ENCODE peak calls at places on chromosomes 4 and X, in six cellular contexts. F is stimulated activated CD4-positive, alpha-beta T cell treated with anti-CD3 and anti-CD28 coated beads, Interleukin-4, amount 100 ng/mL, for 4 hours; V is stimulated activated naive CD8-positive, alpha-beta T cell treated with anti-CD3 and anti-CD28 coated beads, Interleukin-15, Interleukin-2, amounts not matched to agents 100 U/mL and 50 U/mL, for 24 hours; M is left colon; N is fibroblast of pulmonary artery; B is fibroblast of lung. H is an unnamed sample.

GRCh38 chrX:11591712-11592351 is 73.9 kb downstream of the ARHGAP6 start:
- DNase-seq in F (peak; percentile 2), V (no peak), M (no peak), N (no peak), B (no peak), H (no peak)

GRCh38 chrX:55717521-55718497 is at the start of gene RRAGB:
- DNase-seq in F (peak; percentile 95), V (peak; percentile 86), M (peak; percentile 96), N (peak; percentile 94), B (peak; percentile 94), H (peak; percentile 89)

GRCh38 chr4:6988016-6988715 is 55.0 kb upstream of the TADA2B start:
- DNase-seq in F (no peak), V (no peak), M (no peak), N (no peak), B (no peak), H (no peak)

GRCh38 chr4:31620476-31620875 is 900.3 kb downstream of the PCDH7 start:
- DNase-seq in F (no peak), V (no peak), M (no peak), N (peak; percentile 65), B (peak; percentile 66), H (no peak)

GRCh38 chr4:78560296-78560963 is 8.9 kb downstream of the ANXA3 start:
- DNase-seq in F (no peak), V (no peak), M (no peak), N (peak; percentile 90), B (peak; percentile 71), H (no peak)

GRCh38 chr4:153161599-153161971 is 42.7 kb upstream of the TRIM2 start:
- DNase-seq in F (no peak), V (no peak), M (no peak), N (no peak), B (no peak), H (no peak)

GRCh38 chr4:189059996-189060570 is 880.6 kb upstream of the FRG1 start:
- DNase-seq in F (no peak), V (no peak), M (no peak), N (no peak), B (no peak), H (peak; percentile 47)

GRCh38 chr4:187016101-187016500 is 292.4 kb upstream of the FAT1 start:
- DNase-seq in F (no peak), V (no peak), M (no peak), N (no peak), B (no peak), H (no peak)

GRCh38 chr4:13536607-13537006 is 7.7 kb downstream of the NKX3-2 start:
- DNase-seq in F (no peak), V (no peak), M (no peak), N (no peak), B (no peak), H (no peak)

GRCh38 chrX:54842638-54843037 is 35.1 kb downstream of the MAGED2 start:
- DNase-seq in F (no peak), V (no peak), M (no peak), N (no peak), B (no peak), H (no peak)

GRCh38 chrX:110210417-110211139 is 107.3 kb downstream of the AMMECR1 start:
- DNase-seq in F (no peak), V (no peak), M (no peak), N (peak; percentile 73), B (peak; percentile 87), H (no peak)

GRCh38 chr4:107183155-107183774 is 147.2 kb upstream of the DKK2 start:
- DNase-seq in F (no peak), V (peak; percentile 2), M (no peak), N (peak; percentile 76), B (peak; percentile 72), H (peak; percentile 43)

GRCh38 chr4:86500527-86500926 is 93.6 kb upstream of the PTPN13 start:
- DNase-seq in F (no peak), V (no peak), M (no peak), N (no peak), B (no peak), H (no peak)

GRCh38 chr4:2436301-2436700 is 17.5 kb downstream of the CFAP99 start:
- DNase-seq in F (no peak), V (no peak), M (no peak), N (peak; percentile 16), B (no peak), H (no peak)

GRCh38 chr4:127995776-127996175 is 30.6 kb downstream of the ABHD18 start:
- DNase-seq in F (no peak), V (no peak), M (no peak), N (no peak), B (no peak), H (no peak)